ENCODE peak calls at places on chromosomes 12 and 14, in ten cellular contexts. P, O, T, B, V, U, D, X, I and G are unnamed samples.

GRCh38 chr12:91882910-91883309 is 262.7 kb downstream of the BTG1 start:
- DNase-seq in P (no peak), O (no peak), T (no peak), B (no peak), V (no peak), U (no peak), D (no peak), X (no peak), I (no peak), G (no peak)

GRCh38 chr12:60874091-60874490 is 1278.3 kb downstream of the SLC16A7 start:
- DNase-seq in P (no peak), O (no peak), T (no peak), B (no peak), V (no peak), U (no peak), D (no peak), X (no peak), I (no peak), G (no peak)

GRCh38 chr14:105858676-105859025 is 332.3 kb downstream of the TMEM121 start:
- DNase-seq in P (no peak), O (no peak), T (peak), B (no peak), V (no peak), U (no peak), D (no peak), X (peak), I (no peak), G (no peak)

GRCh38 chr12:80531646-80532045 is 87.6 kb downstream of the PTPRQ start:
- DNase-seq in P (no peak), O (no peak), T (no peak), B (no peak), V (no peak), U (no peak), D (no peak), X (no peak), I (no peak), G (no peak)

GRCh38 chr12:81998761-81999378 is 239.7 kb upstream of the PPFIA2 start:
- DNase-seq in P (no peak), O (no peak), T (no peak), B (no peak), V (no peak), U (peak), D (no peak), X (no peak), I (no peak), G (no peak)

GRCh38 chr12:84727964-84728363 is 184.6 kb downstream of the SLC6A15 start:
- DNase-seq in P (no peak), O (peak), T (no peak), B (no peak), V (no peak), U (peak), D (no peak), X (no peak), I (no peak), G (no peak)

GRCh38 chr12:117695956-117696355 is 272.8 kb downstream of the KSR2 start:
- DNase-seq in P (no peak), O (no peak), T (no peak), B (no peak), V (no peak), U (no peak), D (no peak), X (no peak), I (no peak), G (no peak)

GRCh38 chr14:80215756-80216581 is 4.7 kb upstream of the DIO2 start:
- DNase-seq in P (no peak), O (no peak), T (no peak), B (peak), V (no peak), U (peak), D (no peak), X (no peak), I (no peak), G (no peak)

GRCh38 chr12:85155791-85156190 is 119.6 kb downstream of the LRRIQ1 start:
- DNase-seq in P (no peak), O (peak), T (no peak), B (no peak), V (no peak), U (peak), D (no peak), X (no peak), I (peak), G (no peak)

GRCh38 chr14:102320033-102320660 is 601 bp downstream of the ZNF839 start:
- DNase-seq in P (peak), O (peak), T (peak), B (peak), V (no peak), U (peak), D (no peak), X (peak), I (no peak), G (peak)

GRCh38 chr14:90569606-90570462 is 173.0 kb downstream of the CALM1 start:
- DNase-seq in P (no peak), O (no peak), T (no peak), B (no peak), V (no peak), U (no peak), D (no peak), X (no peak), I (no peak), G (no peak)

GRCh38 chr14:71246539-71246938 is 339.3 kb downstream of the PCNX1 start:
- DNase-seq in P (peak), O (no peak), T (no peak), B (no peak), V (no peak), U (no peak), D (no peak), X (no peak), I (no peak), G (no peak)

GRCh38 chr14:103651585-103651984 is 22.6 kb downstream of the KLC1 start:
- DNase-seq in P (no peak), O (no peak), T (no peak), B (no peak), V (no peak), U (no peak), D (no peak), X (no peak), I (no peak), G (no peak)

GRCh38 chr12:54033106-54033979 is 493 bp downstream of the HOXC5 start:
- DNase-seq in P (no peak), O (no peak), T (peak), B (no peak), V (no peak), U (no peak), D (peak), X (peak), I (no peak), G (no peak)

GRCh38 chr14:27242874-27243273 is 645.0 kb upstream of the NOVA1 start:
- DNase-seq in P (no peak), O (no peak), T (no peak), B (no peak), V (no peak), U (no peak), D (no peak), X (no peak), I (no peak), G (no peak)

GRCh38 chr12:123950476-123951169 is 22.0 kb downstream of the CCDC92 start:
- DNase-seq in P (no peak), O (no peak), T (no peak), B (no peak), V (no peak), U (no peak), D (no peak), X (peak), I (no peak), G (no peak)

GRCh38 chr14:92670177-92670576 is 78.2 kb downstream of the LGMN start:
- DNase-seq in P (peak), O (no peak), T (no peak), B (peak), V (no peak), U (peak), D (no peak), X (no peak), I (no peak), G (no peak)

GRCh38 chr14:61923348-61923747 is 161.1 kb downstream of the SNAPC1 start:
- DNase-seq in P (no peak), O (no peak), T (no peak), B (peak), V (no peak), U (peak), D (no peak), X (no peak), I (no peak), G (no peak)

GRCh38 chr12:62078020-62078419 is 182.2 kb upstream of the USP15 start:
- DNase-seq in P (no peak), O (peak), T (no peak), B (no peak), V (no peak), U (no peak), D (no peak), X (no peak), I (no peak), G (no peak)

GRCh38 chr14:69043598-69044267 is 64.6 kb upstream of the ACTN1 start:
- DNase-seq in P (no peak), O (no peak), T (peak), B (peak), V (no peak), U (peak), D (no peak), X (peak), I (no peak), G (no peak)
- H3K27ac ChIP-seq in P (no peak), O (no peak), T (peak), B (peak), V (no peak), U (no peak), D (peak), X (peak), I (no peak), G (peak)

GRCh38 chr14:21510735-21511657 is at the start of gene METTL3:
- DNase-seq in P (peak), O (peak), T (peak), B (peak), V (peak), U (peak), D (peak), X (peak), I (peak), G (peak)
- H3K27ac ChIP-seq in P (peak), O (peak), T (peak), B (peak), V (peak), U (peak), D (peak), X (peak), I (peak), G (peak)

GRCh38 chr14:100106260-100106659 is 41.0 kb downstream of the EVL start:
- DNase-seq in P (no peak), O (no peak), T (no peak), B (no peak), V (no peak), U (no peak), D (no peak), X (no peak), I (no peak), G (no peak)

GRCh38 chr14:100106661-100107112 is 41.5 kb downstream of the EVL start:
- DNase-seq in P (no peak), O (no peak), T (no peak), B (no peak), V (no peak), U (no peak), D (no peak), X (no peak), I (no peak), G (no peak)

GRCh38 chr14:100104523-100105300 is 39.5 kb downstream of the EVL start:
- DNase-seq in P (no peak), O (no peak), T (no peak), B (peak), V (no peak), U (peak), D (peak), X (no peak), I (no peak), G (no peak)

GRCh38 chr14:100104006-100104352 is 38.8 kb downstream of the EVL start:
- DNase-seq in P (no peak), O (no peak), T (no peak), B (no peak), V (no peak), U (no peak), D (peak), X (no peak), I (no peak), G (no peak)

DNA sequence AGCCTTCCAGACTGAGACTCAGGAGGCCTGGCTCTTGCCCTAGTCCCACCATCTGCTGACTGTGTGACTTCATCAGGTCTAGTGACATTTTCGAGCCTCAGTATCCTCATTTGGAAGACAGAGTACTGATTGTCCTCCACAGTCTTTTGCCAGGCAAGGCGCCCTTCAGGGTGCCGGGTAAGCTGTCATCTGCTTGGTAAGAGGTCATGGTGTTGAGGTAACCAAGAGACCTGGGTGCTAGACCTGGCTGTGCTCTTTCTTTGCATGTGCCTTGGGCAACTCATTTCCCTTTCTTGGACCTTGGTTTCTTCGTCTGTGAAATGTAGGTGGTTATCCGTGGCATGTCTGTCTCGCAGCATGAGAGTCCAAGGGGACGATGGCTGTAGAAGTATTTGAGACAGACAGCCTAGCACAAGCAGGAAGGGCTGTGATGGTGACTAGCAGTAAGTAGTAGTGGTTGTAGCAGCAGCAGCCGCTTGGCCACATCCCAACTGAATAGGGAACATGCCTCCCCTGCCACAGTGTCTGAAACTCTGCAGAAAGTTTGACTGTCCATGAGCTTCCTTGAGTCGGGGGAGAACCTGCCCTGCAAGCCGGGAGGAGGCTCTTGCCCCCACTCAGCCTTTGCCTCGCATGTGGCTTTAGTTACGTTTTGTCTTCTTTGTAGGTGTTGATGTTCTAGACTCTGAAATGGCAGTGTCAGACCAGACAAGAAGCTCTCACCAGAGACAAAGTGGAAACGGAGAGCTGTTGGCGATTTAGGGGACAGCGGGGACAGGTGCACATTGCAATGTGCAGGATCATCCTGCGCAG is 40.3 kb downstream of the EVL start:
- DNase-seq in P (no peak), O (no peak), T (no peak), B (no peak), V (no peak), U (no peak), D (peak), X (no peak), I (no peak), G (no peak)
- H3K27ac ChIP-seq in P (peak), O (no peak), T (peak), B (no peak), V (peak), U (no peak), D (no peak), X (no peak), I (no peak), G (no peak)

GRCh38 chr12:90423965-90424364 is 531.0 kb downstream of the CCER1 start:
- DNase-seq in P (no peak), O (no peak), T (no peak), B (no peak), V (no peak), U (no peak), D (no peak), X (no peak), I (no peak), G (no peak)

GRCh38 chr12:90428881-90429280 is 526.1 kb downstream of the CCER1 start:
- DNase-seq in P (no peak), O (no peak), T (no peak), B (no peak), V (no peak), U (no peak), D (no peak), X (no peak), I (no peak), G (no peak)

DNA sequence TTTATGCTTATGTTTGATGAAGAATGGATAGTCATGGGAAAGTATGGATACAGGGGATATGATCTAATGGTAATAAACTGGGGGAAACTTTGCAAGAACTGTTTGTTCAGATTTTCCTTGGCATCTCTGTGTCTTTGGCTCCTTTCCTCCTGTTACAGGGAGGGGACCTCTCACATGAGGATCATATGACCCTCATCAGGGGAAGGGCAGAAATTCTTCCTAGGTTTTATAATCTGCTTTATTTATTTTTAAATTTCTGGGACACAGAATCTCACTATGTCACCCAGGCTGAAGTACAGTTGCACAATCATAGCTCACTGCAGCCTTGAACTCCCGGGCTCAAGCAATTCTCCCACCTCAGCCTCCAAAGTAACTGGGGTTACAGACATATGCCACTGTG is 526.5 kb downstream of the CCER1 start:
- DNase-seq in P (no peak), O (no peak), T (no peak), B (no peak), V (no peak), U (no peak), D (no peak), X (no peak), I (no peak), G (no peak)
- H3K27ac ChIP-seq in P (no peak), O (no peak), T (no peak), B (no peak), V (no peak), U (no peak), D (peak), X (no peak), I (no peak), G (no peak)

DNA sequence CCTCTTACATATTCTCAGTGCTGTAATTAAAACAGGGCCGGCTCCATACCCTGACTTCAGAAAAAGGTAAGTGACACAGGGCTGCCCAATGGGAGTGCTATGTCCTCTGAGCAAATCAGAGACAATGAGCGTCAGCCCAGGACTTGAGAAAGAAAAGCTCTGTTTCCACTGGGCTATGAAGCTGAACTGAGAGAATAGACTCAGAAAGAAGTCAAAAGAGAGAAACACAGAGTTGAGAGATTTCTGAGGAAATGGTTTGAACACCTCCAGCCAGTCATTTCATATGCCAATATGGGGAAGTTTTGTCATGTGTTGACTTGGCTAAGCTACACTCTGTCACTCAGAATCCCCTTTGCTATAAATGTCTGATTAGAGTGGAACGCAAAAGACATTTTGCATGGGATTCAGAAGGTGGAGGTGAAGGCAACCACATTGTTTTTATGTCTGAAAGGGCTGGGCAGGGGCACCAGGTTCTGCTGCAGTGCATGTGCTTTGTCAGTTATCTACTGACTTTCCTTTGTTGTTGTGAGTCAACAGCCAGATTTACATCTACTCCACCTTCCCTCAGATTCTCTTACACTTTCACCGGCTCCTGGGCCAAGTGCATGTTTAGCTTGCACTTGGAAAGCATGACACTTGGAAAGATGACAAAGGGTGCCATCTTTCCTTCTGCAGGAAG is 313.3 kb downstream of the DUSP6 start:
- DNase-seq in P (peak), O (no peak), T (no peak), B (no peak), V (no peak), U (no peak), D (no peak), X (no peak), I (no peak), G (no peak)
- H3K27ac ChIP-seq in P (peak), O (no peak), T (no peak), B (no peak), V (no peak), U (no peak), D (no peak), X (no peak), I (no peak), G (no peak)